ENCODE peak calls at places on chromosomes 5 and 9, in seven cellular contexts. One of them, this sample, is unnamed.

GRCh38 chr5:44632344-44632743 is 176.4 kb upstream of the MRPS30 start:
- DNase-seq in tibial nerve: no peak
- DNase-seq in lower lobe of right lung: no peak
- DNase-seq in HFF-Myc: no peak
- DNase-seq in left ventricle myocardium inferior: no peak
- DNase-seq in PC-3: no peak
- DNase-seq in cardiac fibroblast: no peak
- DNase-seq in this sample: peak; percentile 11

GRCh38 chr5:26432393-26432792 is 606.0 kb downstream of the CDH9 start:
- DNase-seq in tibial nerve: no peak
- DNase-seq in lower lobe of right lung: no peak
- DNase-seq in HFF-Myc: no peak
- DNase-seq in left ventricle myocardium inferior: no peak
- DNase-seq in PC-3: no peak
- DNase-seq in cardiac fibroblast: no peak
- DNase-seq in this sample: no peak

GRCh38 chr9:2298217-2298616 is 283.1 kb downstream of the SMARCA2 start:
- DNase-seq in tibial nerve: no peak
- DNase-seq in lower lobe of right lung: no peak
- DNase-seq in HFF-Myc: no peak
- DNase-seq in left ventricle myocardium inferior: no peak
- DNase-seq in PC-3: no peak
- DNase-seq in cardiac fibroblast: no peak
- DNase-seq in this sample: no peak

GRCh38 chr9:886886-887285 is 45.4 kb downstream of the DMRT1 start:
- DNase-seq in tibial nerve: no peak
- DNase-seq in lower lobe of right lung: no peak
- DNase-seq in HFF-Myc: no peak
- DNase-seq in left ventricle myocardium inferior: no peak
- DNase-seq in PC-3: no peak
- DNase-seq in cardiac fibroblast: no peak
- DNase-seq in this sample: no peak

GRCh38 chr9:121376214-121376830 is 6.3 kb upstream of the STOM start:
- DNase-seq in tibial nerve: no peak
- DNase-seq in lower lobe of right lung: no peak
- DNase-seq in HFF-Myc: no peak
- DNase-seq in left ventricle myocardium inferior: no peak
- DNase-seq in PC-3: peak; percentile 34
- DNase-seq in cardiac fibroblast: peak; percentile 66
- DNase-seq in this sample: no peak

GRCh38 chr5:132457371-132458225 is 33.0 kb downstream of the IRF1 start:
- DNase-seq in tibial nerve: no peak
- DNase-seq in lower lobe of right lung: peak; percentile 74
- DNase-seq in HFF-Myc: no peak
- DNase-seq in left ventricle myocardium inferior: no peak
- DNase-seq in PC-3: no peak
- DNase-seq in cardiac fibroblast: peak; percentile 70
- DNase-seq in this sample: peak; percentile 43

GRCh38 chr9:88426651-88427050 is 38.4 kb downstream of the SPIN1 start:
- DNase-seq in tibial nerve: no peak
- DNase-seq in lower lobe of right lung: no peak
- DNase-seq in HFF-Myc: no peak
- DNase-seq in left ventricle myocardium inferior: no peak
- DNase-seq in PC-3: no peak
- DNase-seq in cardiac fibroblast: no peak
- DNase-seq in this sample: no peak

GRCh38 chr9:16309350-16310271 is 560.9 kb downstream of the BNC2 start:
- DNase-seq in tibial nerve: peak; percentile 54
- DNase-seq in lower lobe of right lung: no peak
- DNase-seq in HFF-Myc: no peak
- DNase-seq in left ventricle myocardium inferior: peak; percentile 41
- DNase-seq in PC-3: no peak
- DNase-seq in cardiac fibroblast: peak; percentile 70
- DNase-seq in this sample: peak; percentile 27

GRCh38 chr9:34777667-34778066 is 67.7 kb upstream of the CCL21 start:
- DNase-seq in tibial nerve: no peak
- DNase-seq in lower lobe of right lung: no peak
- DNase-seq in HFF-Myc: no peak
- DNase-seq in left ventricle myocardium inferior: no peak
- DNase-seq in PC-3: no peak
- DNase-seq in cardiac fibroblast: no peak
- DNase-seq in this sample: no peak

GRCh38 chr5:159751459-159751858 is 164.8 kb upstream of the ADRA1B start:
- DNase-seq in tibial nerve: no peak
- DNase-seq in lower lobe of right lung: no peak
- DNase-seq in HFF-Myc: no peak
- DNase-seq in left ventricle myocardium inferior: no peak
- DNase-seq in PC-3: no peak
- DNase-seq in cardiac fibroblast: no peak
- DNase-seq in this sample: no peak

GRCh38 chr5:143316844-143317631 is 86.4 kb downstream of the NR3C1 start:
- DNase-seq in tibial nerve: no peak
- DNase-seq in lower lobe of right lung: no peak
- DNase-seq in HFF-Myc: no peak
- DNase-seq in left ventricle myocardium inferior: no peak
- DNase-seq in PC-3: peak; percentile 11
- DNase-seq in cardiac fibroblast: peak; percentile 42
- DNase-seq in this sample: no peak

GRCh38 chr5:172699999-172700685 is 59.1 kb downstream of the NEURL1B start:
- DNase-seq in tibial nerve: no peak
- DNase-seq in lower lobe of right lung: peak; percentile 71
- DNase-seq in HFF-Myc: no peak
- DNase-seq in left ventricle myocardium inferior: no peak
- DNase-seq in PC-3: no peak
- DNase-seq in cardiac fibroblast: no peak
- DNase-seq in this sample: no peak

GRCh38 chr9:90459321-90459720 is 183.3 kb downstream of the DIRAS2 start:
- DNase-seq in tibial nerve: no peak
- DNase-seq in lower lobe of right lung: no peak
- DNase-seq in HFF-Myc: no peak
- DNase-seq in left ventricle myocardium inferior: no peak
- DNase-seq in PC-3: no peak
- DNase-seq in cardiac fibroblast: no peak
- DNase-seq in this sample: no peak

GRCh38 chr5:150266807-150267408 is 22.7 kb downstream of the CAMK2A start:
- DNase-seq in tibial nerve: no peak
- DNase-seq in lower lobe of right lung: no peak
- DNase-seq in HFF-Myc: no peak
- DNase-seq in left ventricle myocardium inferior: no peak
- DNase-seq in PC-3: no peak
- DNase-seq in cardiac fibroblast: no peak
- DNase-seq in this sample: no peak

GRCh38 chr5:6905423-6905822 is 192.2 kb downstream of the TENT4A start:
- DNase-seq in tibial nerve: peak; percentile 17
- DNase-seq in lower lobe of right lung: no peak
- DNase-seq in HFF-Myc: no peak
- DNase-seq in left ventricle myocardium inferior: peak; percentile 33
- DNase-seq in PC-3: no peak
- DNase-seq in cardiac fibroblast: no peak
- DNase-seq in this sample: no peak

GRCh38 chr9:33029106-33029788 is 4.2 kb downstream of the DNAJA1 start:
- DNase-seq in tibial nerve: no peak
- DNase-seq in lower lobe of right lung: no peak
- DNase-seq in HFF-Myc: no peak
- DNase-seq in left ventricle myocardium inferior: no peak
- DNase-seq in PC-3: no peak
- DNase-seq in cardiac fibroblast: peak; percentile 78
- DNase-seq in this sample: peak; percentile 40

GRCh38 chr5:159781626-159782157 is 134.6 kb upstream of the ADRA1B start:
- DNase-seq in tibial nerve: no peak
- DNase-seq in lower lobe of right lung: no peak
- DNase-seq in HFF-Myc: no peak
- DNase-seq in left ventricle myocardium inferior: no peak
- DNase-seq in PC-3: peak; percentile 66
- DNase-seq in cardiac fibroblast: no peak
- DNase-seq in this sample: peak; percentile 79

GRCh38 chr9:114501786-114502682 is 3.2 kb downstream of the WHRN start:
- DNase-seq in tibial nerve: no peak
- DNase-seq in lower lobe of right lung: no peak
- DNase-seq in HFF-Myc: no peak
- DNase-seq in left ventricle myocardium inferior: no peak
- DNase-seq in PC-3: peak; percentile 64
- DNase-seq in cardiac fibroblast: no peak
- DNase-seq in this sample: peak; percentile 62

GRCh38 chr9:127392166-127392565 is 4.8 kb upstream of the SLC2A8 start:
- DNase-seq in tibial nerve: no peak
- DNase-seq in lower lobe of right lung: no peak
- DNase-seq in HFF-Myc: no peak
- DNase-seq in left ventricle myocardium inferior: no peak
- DNase-seq in PC-3: no peak
- DNase-seq in cardiac fibroblast: no peak
- DNase-seq in this sample: no peak

GRCh38 chr9:95088421-95089161 is 228.9 kb downstream of the FANCC start:
- DNase-seq in tibial nerve: no peak
- DNase-seq in lower lobe of right lung: no peak
- DNase-seq in HFF-Myc: no peak
- DNase-seq in left ventricle myocardium inferior: no peak
- DNase-seq in PC-3: no peak
- DNase-seq in cardiac fibroblast: no peak
- DNase-seq in this sample: no peak
- TF ChIP-seq CTCF in tibial nerve: no peak
- TF ChIP-seq CTCF in lower lobe of right lung: no peak
- TF ChIP-seq CTCF in HFF-Myc: no peak
- TF ChIP-seq CTCF in left ventricle myocardium inferior: no peak
- TF ChIP-seq CTCF in PC-3: no peak
- TF ChIP-seq CTCF in cardiac fibroblast: no peak
- TF ChIP-seq CTCF in this sample: no peak

GRCh38 chr5:16903480-16904300 is 32.4 kb downstream of the MYO10 start:
- DNase-seq in tibial nerve: no peak
- DNase-seq in lower lobe of right lung: no peak
- DNase-seq in HFF-Myc: no peak
- DNase-seq in left ventricle myocardium inferior: no peak
- DNase-seq in PC-3: no peak
- DNase-seq in cardiac fibroblast: no peak
- DNase-seq in this sample: no peak
- H3K4me3 ChIP-seq in tibial nerve: no peak overlapping the region
- H3K4me3 ChIP-seq in lower lobe of right lung: no peak overlapping the region
- H3K4me3 ChIP-seq in HFF-Myc: no peak overlapping the region
- H3K4me3 ChIP-seq in left ventricle myocardium inferior: no peak overlapping the region
- H3K4me3 ChIP-seq in PC-3: no peak overlapping the region
- H3K4me3 ChIP-seq in cardiac fibroblast: no peak overlapping the region
- H3K4me3 ChIP-seq in this sample: no peak overlapping the region

DNA sequence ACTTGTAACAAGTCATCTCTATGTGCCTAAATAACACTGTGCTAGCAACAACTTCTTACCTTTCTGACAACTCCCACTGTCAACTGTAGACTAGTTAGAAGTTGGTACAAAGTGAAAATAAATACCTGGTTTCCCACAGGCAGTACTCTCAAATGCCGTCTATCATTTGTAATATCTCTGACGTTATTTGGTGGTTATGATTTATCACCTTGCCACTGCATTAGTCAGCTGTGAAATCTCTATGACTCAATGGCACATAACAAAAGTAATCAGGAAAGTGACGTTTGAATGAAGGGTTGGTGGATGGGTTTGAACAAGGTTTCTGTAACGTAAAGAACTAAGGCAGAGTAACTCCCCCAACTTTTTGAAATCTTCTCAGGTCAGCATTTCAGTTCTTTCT is 592.3 kb downstream of the MAT2B start:
- DNase-seq in tibial nerve: no peak
- DNase-seq in lower lobe of right lung: no peak
- DNase-seq in HFF-Myc: no peak
- DNase-seq in left ventricle myocardium inferior: no peak
- DNase-seq in PC-3: peak; percentile 67
- DNase-seq in cardiac fibroblast: peak; percentile 23
- DNase-seq in this sample: peak; percentile 92
- TF ChIP-seq CTCF in tibial nerve: no peak
- TF ChIP-seq CTCF in lower lobe of right lung: no peak
- TF ChIP-seq CTCF in HFF-Myc: no peak
- TF ChIP-seq CTCF in left ventricle myocardium inferior: no peak
- TF ChIP-seq CTCF in PC-3: no peak
- TF ChIP-seq CTCF in cardiac fibroblast: no peak
- TF ChIP-seq CTCF in this sample: no peak

GRCh38 chr9:124503713-124504529 is 3.3 kb downstream of the NR5A1 start:
- DNase-seq in tibial nerve: no peak
- DNase-seq in lower lobe of right lung: peak; percentile 24
- DNase-seq in HFF-Myc: no peak
- DNase-seq in left ventricle myocardium inferior: no peak
- DNase-seq in PC-3: no peak
- DNase-seq in cardiac fibroblast: no peak
- DNase-seq in this sample: no peak
- H3K4me3 ChIP-seq in tibial nerve: no peak overlapping the region
- H3K4me3 ChIP-seq in lower lobe of right lung: peak overlapping the region; percentile 23
- H3K4me3 ChIP-seq in HFF-Myc: no peak overlapping the region
- H3K4me3 ChIP-seq in left ventricle myocardium inferior: peak overlapping the region; percentile 50
- H3K4me3 ChIP-seq in PC-3: no peak overlapping the region
- H3K4me3 ChIP-seq in cardiac fibroblast: no peak overlapping the region
- H3K4me3 ChIP-seq in this sample: no peak overlapping the region

DNA sequence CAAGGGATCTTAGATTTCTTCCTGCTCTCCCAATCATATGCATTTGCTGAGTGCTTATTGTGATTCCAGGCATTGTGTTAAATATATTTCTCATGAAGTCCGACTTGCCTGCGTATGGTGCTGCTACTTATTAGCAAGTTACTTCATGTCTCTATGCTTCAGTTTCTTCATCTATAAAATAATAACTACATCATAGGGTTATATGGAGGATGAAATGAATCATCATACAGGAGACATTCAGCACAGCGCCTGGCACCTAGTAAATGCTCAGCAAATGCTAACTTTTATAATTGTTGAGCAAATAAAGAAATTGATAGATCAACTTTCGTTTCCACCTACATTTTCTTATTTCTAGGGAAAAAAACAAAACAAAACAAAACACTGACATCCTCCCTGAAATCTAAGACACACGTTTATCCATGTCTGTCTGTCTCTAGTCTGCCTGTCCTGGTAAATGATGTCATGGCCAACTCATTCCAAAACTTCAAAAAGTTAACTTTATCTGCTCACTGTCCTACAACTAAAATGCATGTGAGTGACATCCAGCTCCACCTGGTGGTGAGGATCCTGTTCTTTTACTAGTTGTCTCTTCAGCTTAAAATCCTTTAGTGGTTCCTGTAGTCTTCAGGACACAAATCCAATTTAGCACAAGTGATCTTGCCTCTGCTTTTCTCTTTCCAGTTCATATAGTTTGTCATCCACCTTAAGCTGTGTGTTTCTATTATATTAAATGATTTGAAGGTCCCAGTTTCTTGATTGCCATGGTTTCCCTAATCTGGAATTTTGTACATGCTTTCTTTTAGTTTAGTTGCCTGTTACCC is 27.7 kb downstream of the PPP3R2 start:
- DNase-seq in tibial nerve: no peak
- DNase-seq in lower lobe of right lung: no peak
- DNase-seq in HFF-Myc: no peak
- DNase-seq in left ventricle myocardium inferior: no peak
- DNase-seq in PC-3: peak; percentile 59
- DNase-seq in cardiac fibroblast: peak; percentile 25
- DNase-seq in this sample: peak; percentile 62
- TF ChIP-seq CTCF in tibial nerve: no peak
- TF ChIP-seq CTCF in lower lobe of right lung: peak; percentile 16
- TF ChIP-seq CTCF in HFF-Myc: peak; percentile 55
- TF ChIP-seq CTCF in left ventricle myocardium inferior: peak; percentile 45
- TF ChIP-seq CTCF in PC-3: peak; percentile 68
- TF ChIP-seq CTCF in cardiac fibroblast: peak; percentile 54
- TF ChIP-seq CTCF in this sample: peak; percentile 68

GRCh38 chr5:97098864-97099454 is 43.5 kb downstream of the LIX1 start:
- DNase-seq in tibial nerve: no peak
- DNase-seq in lower lobe of right lung: no peak
- DNase-seq in HFF-Myc: no peak
- DNase-seq in left ventricle myocardium inferior: no peak
- DNase-seq in PC-3: no peak
- DNase-seq in cardiac fibroblast: no peak
- DNase-seq in this sample: no peak
- H3K4me3 ChIP-seq in tibial nerve: no peak overlapping the region
- H3K4me3 ChIP-seq in lower lobe of right lung: no peak overlapping the region
- H3K4me3 ChIP-seq in HFF-Myc: no peak overlapping the region
- H3K4me3 ChIP-seq in left ventricle myocardium inferior: peak overlapping the region; percentile 49
- H3K4me3 ChIP-seq in PC-3: no peak overlapping the region
- H3K4me3 ChIP-seq in cardiac fibroblast: no peak overlapping the region
- H3K4me3 ChIP-seq in this sample: no peak overlapping the region

This sample was measured in epithelial cell of esophagus.